ENCODE peak calls at places on chromosome 9, in five cellular contexts. I is right lobe of liver, V is cardiac muscle cell, S is body of pancreas, P is stomach. O is an unnamed sample. For H3K36me3, the result is how much of the 10 kb centered on the place peaks cover.

GRCh38 chr9:76045217-76045616 is 154.7 kb downstream of the PCSK5 start:
- DNase-seq in I (no peak), S (no peak), P (no peak), V (no peak), O (no peak)

GRCh38 chr9:137458194-137459146 is 664 bp downstream of the NSMF start:
- DNase-seq in S (peak), P (no peak), I (peak), V (no peak), O (peak)

GRCh38 chr9:5949103-5949699 is 58.5 kb downstream of the MLANA start:
- DNase-seq in I (no peak), V (no peak), S (peak), P (no peak), O (no peak)

GRCh38 chr9:99222416-99223280 is 566 bp downstream of the SEC61B start:
- DNase-seq in I (no peak), V (no peak), P (no peak), S (peak), O (no peak)

GRCh38 chr9:14515564-14516198 is 177.6 kb downstream of the ZDHHC21 start:
- DNase-seq in P (no peak), V (no peak), S (no peak), I (no peak), O (no peak)

GRCh38 chr9:105150991-105151685 is 93.3 kb upstream of the SLC44A1 start:
- DNase-seq in S (no peak), I (no peak), V (no peak), P (no peak), O (no peak)

GRCh38 chr9:87615547-87616148 is 110.3 kb upstream of the CTSL start:
- DNase-seq in I (no peak), V (no peak), P (peak), S (no peak), O (no peak)

GRCh38 chr9:33431420-33431819 is 16.0 kb downstream of the AQP3 start:
- DNase-seq in V (no peak), P (no peak), I (no peak), S (no peak), O (no peak)

GRCh38 chr9:33719581-33720374 is 75.6 kb upstream of the PRSS3 start:
- DNase-seq in P (peak), S (no peak), I (no peak), V (peak), O (peak)

GRCh38 chr9:80383347-80383746 is 811.6 kb downstream of the TLE4 start:
- DNase-seq in V (no peak), P (no peak), S (no peak), I (no peak), O (no peak)

GRCh38 chr9:116479967-116480366 is 207.1 kb upstream of the TRIM32 start:
- DNase-seq in P (no peak), I (no peak), V (no peak), S (no peak), O (no peak)

GRCh38 chr9:76512826-76513225 is 53.8 kb downstream of the GCNT1 start:
- DNase-seq in V (no peak), S (no peak), P (no peak), I (no peak), O (no peak)

GRCh38 chr9:116712781-116713180 is 25.7 kb downstream of the TRIM32 start:
- DNase-seq in V (no peak), I (no peak), P (no peak), S (no peak), O (no peak)

GRCh38 chr9:20442461-20443319 is 179.6 kb downstream of the MLLT3 start:
- DNase-seq in V (no peak), S (no peak), P (no peak), I (no peak), O (no peak)

GRCh38 chr9:20437466-20437865 is 184.8 kb downstream of the MLLT3 start:
- DNase-seq in V (no peak), S (no peak), P (no peak), I (no peak), O (no peak)

GRCh38 chr9:20441166-20441565 is 181.1 kb downstream of the MLLT3 start:
- DNase-seq in S (no peak), V (no peak), I (no peak), P (no peak), O (no peak)

GRCh38 chr9:20446248-20446647 is 176.1 kb downstream of the MLLT3 start:
- DNase-seq in V (peak), I (no peak), P (no peak), S (no peak), O (no peak)

DNA sequence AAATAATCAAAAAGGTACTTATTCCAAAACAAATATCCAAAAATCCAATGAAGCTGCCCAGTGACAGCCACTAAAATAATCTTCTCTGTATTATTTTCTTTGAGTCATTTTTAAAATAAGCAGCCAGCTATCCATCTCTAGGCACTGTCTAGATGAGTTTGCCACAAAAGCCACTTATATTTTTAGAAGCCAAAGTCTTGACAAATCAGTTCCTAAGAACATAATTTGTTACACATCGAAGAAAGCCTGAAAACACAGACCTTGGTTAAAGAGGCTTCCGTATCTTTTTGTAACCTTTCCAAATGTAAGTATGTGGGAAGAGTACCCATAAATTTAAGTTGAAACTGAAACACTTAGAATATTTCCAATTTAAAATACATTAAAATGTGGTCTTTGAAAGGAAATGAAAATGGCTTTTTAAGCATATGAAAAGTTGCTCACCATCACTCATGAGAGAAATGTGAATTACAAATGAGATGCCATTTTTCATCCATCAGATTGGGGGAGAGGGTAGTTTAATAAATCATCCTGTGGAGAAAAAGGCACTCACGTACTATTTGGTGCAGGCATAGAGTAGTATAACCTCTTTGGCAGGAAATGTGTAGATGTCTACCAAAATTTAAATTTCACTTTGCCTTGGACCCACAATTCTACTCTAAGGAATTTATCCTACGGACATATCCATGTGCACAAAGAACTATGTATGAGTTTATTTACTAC is 180.4 kb downstream of the MLLT3 start:
- DNase-seq in P (no peak), I (no peak), V (no peak), S (no peak), O (no peak)
- H3K4me3 ChIP-seq in P (no peak), I (no peak), V (no peak), S (no peak), O (no peak)

GRCh38 chr9:36659500-36659899 is 86.8 kb downstream of the MELK start:
- DNase-seq in S (no peak), P (no peak), I (no peak), V (no peak), O (no peak)

GRCh38 chr9:36665921-36666429 is 93.3 kb downstream of the MELK start:
- DNase-seq in P (no peak), I (no peak), S (no peak), V (no peak), O (no peak)

GRCh38 chr9:36665387-36665786 is 92.7 kb downstream of the MELK start:
- DNase-seq in I (no peak), V (no peak), P (no peak), S (no peak), O (no peak)

GRCh38 chr9:36664806-36665205 is 92.1 kb downstream of the MELK start:
- DNase-seq in S (no peak), I (no peak), P (no peak), V (no peak), O (no peak)
- H3K36me3 ChIP-seq in S (under half), I (under half), P (under half), V (under half), O (under half)

DNA sequence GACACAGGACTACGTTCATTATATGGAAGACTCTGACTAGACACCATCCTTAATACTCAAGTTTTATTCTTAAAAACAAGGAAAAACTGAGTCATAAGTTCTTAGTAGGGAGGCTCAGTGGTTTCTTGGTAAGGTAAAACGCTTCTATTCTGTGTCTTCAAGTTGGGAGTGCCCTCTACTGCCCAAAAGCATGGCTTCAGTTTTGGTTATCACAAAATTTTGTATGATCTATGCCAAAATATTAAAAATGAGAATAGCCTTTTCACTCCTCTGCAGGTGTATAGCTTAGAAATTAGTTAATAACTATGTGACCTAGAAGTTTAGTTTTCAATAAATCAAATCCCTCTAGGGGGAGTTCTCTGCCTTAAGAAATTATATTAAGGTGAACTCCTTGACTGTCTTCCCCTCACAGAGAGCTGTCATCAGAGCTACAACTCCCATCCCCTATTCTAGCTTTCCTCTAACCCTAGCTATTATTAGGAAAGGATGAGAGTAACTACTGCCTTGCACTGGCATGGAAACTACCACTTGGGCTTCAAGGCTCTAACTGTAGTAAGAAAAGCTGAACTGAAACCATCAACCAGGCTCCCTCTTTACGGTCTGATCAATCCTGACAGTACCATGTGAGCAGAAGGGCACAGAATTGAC is 189.7 kb downstream of the GNAQ start:
- DNase-seq in V (no peak), P (no peak), S (no peak), I (no peak), O (no peak)
- TF ChIP-seq CTCF in V (peak), P (peak), S (no peak), I (peak), O (no peak)

GRCh38 chr9:127446720-127447415 is 4.3 kb downstream of the RPL12 start:
- DNase-seq in S (no peak), P (no peak), I (no peak), V (no peak), O (no peak)

GRCh38 chr9:127448112-127448805 is 2.9 kb downstream of the RPL12 start:
- DNase-seq in V (no peak), P (no peak), S (no peak), I (no peak), O (no peak)

GRCh38 chr9:127445851-127446719 is 5.1 kb downstream of the RPL12 start:
- DNase-seq in P (no peak), S (no peak), V (no peak), I (no peak), O (no peak)

GRCh38 chr9:127449332-127449966 is 1.8 kb downstream of the RPL12 start:
- DNase-seq in I (no peak), S (no peak), V (peak), P (no peak), O (no peak)

DNA sequence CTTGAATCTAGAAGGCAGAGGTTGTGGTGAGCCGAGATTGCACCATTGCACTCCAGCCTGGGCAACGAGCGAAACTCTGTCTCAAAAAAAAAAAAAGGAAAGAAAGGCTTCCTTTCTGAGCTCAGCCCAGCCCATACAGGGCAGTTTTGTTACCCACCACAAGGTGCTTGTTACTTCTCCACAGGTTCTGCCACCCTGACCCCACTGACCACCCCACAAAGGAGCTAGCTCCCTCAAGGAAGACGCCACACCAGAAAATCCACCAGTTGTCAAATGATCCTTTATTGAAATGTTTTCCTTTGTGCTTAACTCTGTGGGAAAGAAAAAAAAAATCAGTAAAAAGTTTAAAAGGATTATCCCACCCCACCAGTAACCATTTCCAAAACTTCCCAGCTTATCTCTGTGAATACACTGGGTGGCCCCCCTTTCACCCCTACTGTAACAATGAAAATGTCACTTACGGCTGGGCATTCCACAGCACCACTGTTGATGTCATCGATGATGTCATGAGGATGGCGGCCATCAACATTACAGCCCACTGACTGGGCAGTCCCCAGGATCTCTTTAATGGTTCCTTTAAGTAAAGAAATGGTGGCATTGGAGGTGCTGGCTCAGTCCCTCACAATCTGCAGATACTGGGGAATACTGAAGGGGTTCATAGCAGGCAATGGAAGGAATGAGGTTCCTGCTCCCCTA is 3.6 kb downstream of the RPL12 start:
- DNase-seq in P (no peak), I (no peak), V (no peak), S (no peak), O (no peak)
- H3K4me3 ChIP-seq in P (no peak), I (no peak), V (no peak), S (no peak), O (no peak)

GRCh38 chr9:4320021-4320420 is 20.2 kb upstream of the GLIS3 start:
- DNase-seq in I (no peak), V (no peak), P (no peak), S (no peak), O (no peak)
- H3K36me3 ChIP-seq in I (under half), V (under half), P (under half), S (under half), O (under half)

GRCh38 chr9:2985343-2985742 is 141.4 kb upstream of the PUM3 start:
- DNase-seq in S (peak), P (no peak), I (no peak), V (no peak), O (no peak)

GRCh38 chr9:2984481-2984880 is 140.6 kb upstream of the PUM3 start:
- DNase-seq in S (no peak), V (no peak), P (no peak), I (no peak), O (no peak)

GRCh38 chr9:2992427-2992826 is 148.5 kb upstream of the PUM3 start:
- DNase-seq in V (no peak), I (no peak), P (peak), S (no peak), O (no peak)

GRCh38 chr9:2991292-2991691 is 147.4 kb upstream of the PUM3 start:
- DNase-seq in P (no peak), V (no peak), I (no peak), S (no peak), O (no peak)

DNA sequence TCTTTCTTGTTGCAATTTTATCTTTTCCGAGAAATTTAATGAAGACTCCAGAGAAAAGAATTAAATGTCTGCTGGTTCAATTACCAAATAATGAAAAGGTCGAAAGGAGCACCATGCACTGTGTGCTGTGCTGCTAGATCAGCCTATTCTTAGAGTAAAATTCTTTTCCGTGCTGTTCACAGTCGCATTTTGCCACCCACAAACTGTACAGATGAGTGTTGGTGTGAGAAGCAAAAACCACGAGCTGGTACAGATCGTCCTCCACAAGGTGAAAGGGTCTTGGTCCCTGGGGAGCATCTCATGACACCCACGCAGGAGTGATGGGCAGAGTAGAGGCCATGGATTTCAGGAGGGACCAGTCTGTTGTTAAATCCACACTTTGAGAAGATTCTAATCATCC is 143.8 kb upstream of the PUM3 start:
- DNase-seq in V (no peak), I (no peak), P (no peak), S (no peak), O (no peak)
- TF ChIP-seq CTCF in V (no peak), I (no peak), P (no peak), S (no peak), O (no peak)

GRCh38 chr9:93065321-93065720 is 6.8 kb downstream of the SUSD3 start:
- DNase-seq in S (no peak), P (no peak), V (no peak), I (no peak), O (peak)

GRCh38 chr9:93066978-93067603 is 8.6 kb downstream of the SUSD3 start:
- DNase-seq in S (no peak), P (no peak), I (no peak), V (no peak), O (no peak)

GRCh38 chr9:93062364-93062763 is 3.9 kb downstream of the SUSD3 start:
- DNase-seq in P (no peak), S (no peak), V (no peak), I (no peak), O (no peak)

GRCh38 chr9:93061791-93062299 is 3.3 kb downstream of the SUSD3 start:
- DNase-seq in V (no peak), S (peak), P (peak), I (peak), O (no peak)

DNA sequence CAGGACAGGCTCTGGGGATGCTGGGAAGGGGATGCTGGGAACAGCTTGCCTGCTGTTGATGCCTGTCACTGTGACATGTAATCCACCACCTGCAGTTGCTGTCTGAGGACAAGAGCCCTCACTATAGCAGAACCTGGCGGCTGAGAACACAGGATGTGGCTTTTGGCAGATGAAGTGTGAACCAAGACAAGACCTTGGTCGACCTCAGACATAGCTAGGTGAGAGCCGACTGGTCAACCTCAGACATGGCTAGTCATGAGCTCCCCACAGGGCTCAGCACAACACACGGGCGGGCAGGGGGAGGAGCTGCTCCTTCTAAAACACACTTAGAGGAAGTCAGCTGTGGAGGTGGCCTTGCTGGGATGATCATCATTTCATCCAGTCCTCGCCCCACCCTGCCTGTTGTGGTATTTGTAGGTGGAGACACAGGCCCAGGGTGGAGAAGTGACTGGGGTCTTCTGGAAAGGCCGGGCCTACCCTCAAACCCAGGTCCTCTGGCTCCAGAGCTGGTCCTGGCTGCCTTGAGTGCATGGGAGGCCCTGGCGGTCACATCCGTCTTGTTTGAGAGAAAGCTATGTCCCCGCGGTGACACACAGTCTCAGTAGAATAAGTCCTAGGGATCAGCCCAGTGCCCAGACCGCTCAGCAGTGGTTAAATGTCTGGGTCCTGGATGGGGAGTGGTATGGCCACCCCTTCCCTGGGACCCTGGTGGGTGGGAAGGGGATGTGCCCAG is 6.1 kb downstream of the SUSD3 start:
- DNase-seq in S (peak), V (no peak), P (peak), I (no peak), O (peak)
- H3K4me3 ChIP-seq in S (no peak), V (no peak), P (no peak), I (no peak), O (no peak)